ENCODE peak calls at places on chromosomes 6 and 20, in seven cellular contexts. I, O, B, T, L, J and F are unnamed samples.
A peak's percentile ranks its signal among the peaks of the same experiment; 100 is the strongest.

GRCh38 chr6:97059473-97059872 is 134.9 kb downstream of the KLHL32 start:
- DNase-seq in J (peak; percentile 33), B (peak; percentile 17), I (peak; percentile 37), T (no peak), L (no peak), O (no peak), F (no peak)

GRCh38 chr6:43097098-43097489 is 21.0 kb downstream of the PTK7 start:
- DNase-seq in L (no peak), O (no peak), I (no peak), J (no peak), T (no peak), B (no peak), F (no peak)

GRCh38 chr20:33830371-33830770 is 19.2 kb downstream of the CHMP4B start:
- DNase-seq in J (no peak), L (no peak), O (no peak), I (peak; percentile 46), B (no peak), T (no peak), F (no peak)

GRCh38 chr6:52503853-52504777 is 72.7 kb downstream of the TRAM2 start:
- DNase-seq in J (peak; percentile 90), L (peak; percentile 96), T (peak; percentile 75), B (peak; percentile 99), O (peak; percentile 90), I (peak; percentile 72), F (peak; percentile 99)

GRCh38 chr6:93498713-93499112 is 79.4 kb upstream of the EPHA7 start:
- DNase-seq in O (no peak), B (no peak), I (no peak), T (no peak), J (no peak), L (no peak), F (no peak)

GRCh38 chr20:23641936-23642751 is 4.4 kb upstream of the CST3 start:
- DNase-seq in J (no peak), I (peak; percentile 87), B (peak; percentile 63), L (no peak), O (no peak), T (no peak), F (peak; percentile 71)

GRCh38 chr20:4726710-4727391 is 5.1 kb downstream of the PRND start:
- DNase-seq in J (no peak), T (peak; percentile 16), I (peak; percentile 82), L (peak; percentile 74), O (no peak), B (no peak), F (peak; percentile 51)

GRCh38 chr20:15711177-15711576 is 862.1 kb downstream of the KIF16B start:
- DNase-seq in T (no peak), O (no peak), L (no peak), I (no peak), J (no peak), B (no peak), F (no peak)

GRCh38 chr6:156185113-156185512 is 592.1 kb upstream of the ARID1B start:
- DNase-seq in I (no peak), L (no peak), T (no peak), O (no peak), B (no peak), J (no peak), F (no peak)

GRCh38 chr6:133741375-133741861 is 147.5 kb upstream of the TCF21 start:
- DNase-seq in L (no peak), J (no peak), O (no peak), T (no peak), B (no peak), I (peak; percentile 13), F (no peak)

GRCh38 chr6:127146935-127147334 is 28.5 kb downstream of the RSPO3 start:
- DNase-seq in I (peak; percentile 82), O (no peak), J (no peak), L (no peak), T (no peak), B (peak; percentile 54), F (no peak)

GRCh38 chr6:11771473-11772048 is 7.0 kb downstream of the ADTRP start:
- DNase-seq in B (peak; percentile 77), I (peak; percentile 62), O (no peak), T (no peak), L (no peak), J (no peak), F (peak; percentile 82)

GRCh38 chr20:35088231-35088794 is 4.3 kb downstream of the TRPC4AP start:
- DNase-seq in J (no peak), B (no peak), O (no peak), T (no peak), L (no peak), I (peak; percentile 33), F (no peak)

GRCh38 chr6:157106487-157106886 is 216.8 kb downstream of the TMEM242 start:
- DNase-seq in L (no peak), J (no peak), B (peak; percentile 75), I (peak; percentile 78), O (no peak), T (no peak), F (peak; percentile 77)

GRCh38 chr6:117266948-117267347 is 1.6 kb downstream of the VGLL2 start:
- DNase-seq in J (no peak), I (no peak), L (no peak), O (no peak), T (no peak), B (no peak), F (no peak)

GRCh38 chr6:14151773-14152172 is 34.2 kb downstream of the CD83 start:
- DNase-seq in B (no peak), I (no peak), L (no peak), O (no peak), T (no peak), J (no peak), F (no peak)

GRCh38 chr6:24225838-24226237 is 99.8 kb downstream of the NRSN1 start:
- DNase-seq in I (no peak), B (no peak), O (no peak), L (no peak), T (no peak), J (no peak), F (no peak)

GRCh38 chr6:7914991-7915789 is 4.6 kb upstream of the TXNDC5 start:
- DNase-seq in L (peak; percentile 73), O (peak; percentile 67), T (no peak), J (no peak), B (no peak), I (peak; percentile 37), F (no peak)

GRCh38 chr6:98041921-98042320 is 758.9 kb upstream of the MMS22L start:
- DNase-seq in B (no peak), T (no peak), I (no peak), O (no peak), J (no peak), L (no peak), F (no peak)

GRCh38 chr6:80454661-80455365 is 348.3 kb downstream of the BCKDHB start:
- DNase-seq in I (peak; percentile 38), J (no peak), B (peak; percentile 76), O (no peak), L (no peak), T (no peak), F (peak; percentile 84)

GRCh38 chr20:23626040-23626620 is 11.6 kb downstream of the CST3 start:
- DNase-seq in O (no peak), L (no peak), B (peak; percentile 91), T (no peak), J (peak; percentile 15), I (no peak), F (peak; percentile 83)

GRCh38 chr6:13794184-13794583 is 20.2 kb downstream of the MCUR1 start:
- DNase-seq in J (peak; percentile 32), L (no peak), O (no peak), I (peak; percentile 52), T (no peak), B (peak; percentile 11), F (peak; percentile 31)

DNA sequence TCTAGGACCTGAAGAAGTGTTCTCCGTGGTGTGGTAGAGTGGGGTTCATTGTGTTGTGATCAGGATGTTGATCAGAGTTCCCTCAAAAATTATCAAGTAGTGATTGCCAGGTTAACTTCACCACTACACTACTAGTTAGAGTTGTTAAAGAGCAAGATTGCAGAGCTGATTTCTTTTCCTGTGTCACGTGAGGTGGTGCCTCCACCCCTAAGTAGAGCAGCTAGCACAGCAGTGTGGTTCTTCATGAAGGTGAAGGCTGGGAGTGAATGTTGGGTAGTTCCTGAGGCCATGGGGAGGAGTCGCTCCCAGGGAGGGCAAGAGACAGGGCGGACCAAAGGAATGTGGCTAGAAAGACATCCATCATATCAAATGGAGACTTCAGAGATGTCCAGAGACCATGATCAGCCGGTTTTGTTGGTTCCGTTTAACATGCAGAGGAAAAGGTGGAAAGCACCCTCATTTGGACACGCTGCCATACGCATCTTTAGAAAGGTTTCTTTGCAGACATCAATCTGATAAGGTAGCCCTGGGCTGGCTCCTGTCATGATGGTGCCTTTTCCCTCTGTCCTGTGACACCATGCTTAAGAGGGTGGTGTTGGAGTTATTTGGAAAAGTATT is 79.2 kb upstream of the IYD start:
- DNase-seq in T (no peak), L (no peak), J (no peak), I (no peak), B (no peak), O (no peak), F (no peak)
- TF ChIP-seq CTCF in T (no peak), L (no peak), J (no peak), I (no peak), B (no peak), O (no peak), F (no peak)

GRCh38 chr6:170276369-170277057 is 14.4 kb downstream of the DLL1 start:
- DNase-seq in T (no peak), J (no peak), L (peak; percentile 71), I (no peak), B (no peak), O (peak; percentile 79), F (no peak)
- H3K27me3 ChIP-seq in T (no peaks in the 10 kb centered on the region), J (peaks cover 82% of the 10 kb centered on the region), L (no peaks in the 10 kb centered on the region), I (peaks cover 11% of the 10 kb centered on the region), B (no peaks in the 10 kb centered on the region), O (no peaks in the 10 kb centered on the region), F (no peaks in the 10 kb centered on the region)

GRCh38 chr6:147122823-147123222 is 81.4 kb upstream of the STXBP5 start:
- DNase-seq in T (no peak), J (no peak), L (no peak), O (no peak), I (no peak), B (no peak), F (no peak)

GRCh38 chr6:147119310-147119709 is 84.9 kb upstream of the STXBP5 start:
- DNase-seq in O (no peak), B (no peak), T (no peak), I (no peak), J (no peak), L (no peak), F (no peak)

GRCh38 chr6:147116043-147116442 is 88.2 kb upstream of the STXBP5 start:
- DNase-seq in O (no peak), T (no peak), J (no peak), I (no peak), B (no peak), L (no peak), F (no peak)

GRCh38 chr6:147117009-147117408 is 87.2 kb upstream of the STXBP5 start:
- DNase-seq in T (no peak), O (no peak), I (no peak), L (no peak), B (no peak), J (no peak), F (no peak)

DNA sequence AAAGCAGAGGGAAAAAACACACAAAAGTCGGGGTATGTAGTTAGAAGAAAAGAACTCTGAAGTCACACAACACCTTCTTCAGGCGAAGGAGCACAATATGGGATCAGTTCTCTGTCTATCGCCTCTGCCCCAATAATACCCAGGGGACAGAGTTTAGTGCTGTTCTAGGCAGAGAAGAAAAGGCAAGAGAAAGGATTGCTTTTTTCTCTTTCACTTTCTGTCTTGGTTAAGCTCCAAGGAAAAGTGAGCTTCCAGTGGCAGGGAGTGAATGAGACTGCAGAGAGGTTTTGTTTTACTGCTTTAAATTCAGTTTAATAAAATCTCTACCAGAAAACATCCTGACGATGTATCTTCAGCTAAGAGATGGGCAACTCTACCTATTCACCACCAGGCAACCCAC is 86.6 kb upstream of the STXBP5 start:
- DNase-seq in L (no peak), J (no peak), B (no peak), I (peak; percentile 49), T (no peak), O (no peak), F (no peak)
- H3K4me1 ChIP-seq in L (no peaks in the 10 kb centered on the region), J (no peaks in the 10 kb centered on the region), B (no peaks in the 10 kb centered on the region), I (no peaks in the 10 kb centered on the region), T (no peaks in the 10 kb centered on the region), O (no peaks in the 10 kb centered on the region), F (no peaks in the 10 kb centered on the region)

GRCh38 chr6:106085984-106086832 is at the start of gene PRDM1:
- DNase-seq in L (peak; percentile 98), B (peak; percentile 96), J (peak; percentile 74), O (peak; percentile 71), I (peak; percentile 72), T (no peak), F (peak; percentile 81)
- TF ChIP-seq CTCF in L (peak; percentile 22), B (peak; percentile 31), J (peak; percentile 38), O (peak; percentile 37), I (peak; percentile 15), T (no peak), F (peak; percentile 61)